ENCODE peak calls at places on chromosomes 6 and 20, in four cellular contexts. X is WTC11, Z is HepG2, K is SK-N-SH. Y is an unnamed sample.

GRCh38 chr6:106112446-106112845 is 26.3 kb downstream of the PRDM1 start:
- DNase-seq in X (no peak), Z (no peak), K (no peak), Y (no peak)

GRCh38 chr20:63979549-63980316 is at the start of gene SAMD10:
- DNase-seq in X (peak; percentile 53), Z (peak; percentile 70), K (peak; percentile 85), Y (peak; percentile 63)

GRCh38 chr6:117395164-117395563 is 30.6 kb downstream of the ROS1 start:
- DNase-seq in X (no peak), Z (no peak), K (no peak), Y (no peak)

GRCh38 chr6:5036309-5036708 is 32.5 kb upstream of the RPP40 start:
- DNase-seq in X (peak; percentile 79), Z (peak; percentile 64), K (no peak), Y (peak; percentile 42)

GRCh38 chr20:23084845-23085355 is 1.2 kb downstream of the CD93 start:
- DNase-seq in X (no peak), Z (no peak), K (no peak), Y (no peak)

GRCh38 chr6:29790626-29791025 is 37.0 kb upstream of the HLA-G start:
- DNase-seq in X (no peak), Z (no peak), K (no peak), Y (no peak)

GRCh38 chr20:56439784-56440291 is 27.8 kb downstream of the CASS4 start:
- DNase-seq in X (no peak), Z (no peak), K (no peak), Y (no peak)

GRCh38 chr6:2873643-2874042 is 29.5 kb downstream of the SERPINB9 start:
- DNase-seq in X (no peak), Z (no peak), K (no peak), Y (no peak)

GRCh38 chr6:161880070-161880469 is 606.2 kb upstream of the AGPAT4 start:
- DNase-seq in X (no peak), Z (no peak), K (no peak), Y (no peak)

GRCh38 chr20:36036688-36037087 is 68.3 kb downstream of the CNBD2 start:
- DNase-seq in X (no peak), Z (no peak), K (no peak), Y (peak; percentile 58)

GRCh38 chr6:156899071-156899470 is 121.9 kb downstream of the ARID1B start:
- DNase-seq in X (no peak), Z (peak; percentile 24), K (no peak), Y (no peak)

GRCh38 chr20:24309596-24309995 is 159.8 kb upstream of the SYNDIG1 start:
- DNase-seq in X (no peak), Z (no peak), K (no peak), Y (no peak)

GRCh38 chr6:142030115-142030619 is 102.6 kb upstream of the GJE1 start:
- DNase-seq in X (peak; percentile 27), Z (no peak), K (no peak), Y (peak; percentile 34)

GRCh38 chr6:164845773-164846172 is 463.6 kb downstream of the C6orf118 start:
- DNase-seq in X (no peak), Z (no peak), K (no peak), Y (no peak)

GRCh38 chr6:54440549-54440948 is 132.3 kb downstream of the TINAG start:
- DNase-seq in X (no peak), Z (no peak), K (no peak), Y (no peak)

GRCh38 chr6:149028767-149029405 is 282.1 kb downstream of the UST start:
- DNase-seq in X (no peak), Z (peak; percentile 96), K (peak; percentile 67), Y (peak; percentile 65)

GRCh38 chr20:8153281-8153908 is 21.3 kb downstream of the PLCB1 start:
- DNase-seq in X (no peak), Z (no peak), K (no peak), Y (no peak)

GRCh38 chr20:61045091-61045490 is 207.0 kb upstream of the CDH4 start:
- DNase-seq in X (no peak), Z (no peak), K (no peak), Y (no peak)

GRCh38 chr6:147218797-147219196 is 14.6 kb downstream of the STXBP5 start:
- DNase-seq in X (no peak), Z (no peak), K (no peak), Y (no peak)

GRCh38 chr20:58646703-58647102 is 4.4 kb upstream of the STX16 start:
- DNase-seq in X (peak; percentile 1), Z (no peak), K (peak; percentile 59), Y (no peak)
- TF ChIP-seq FOXJ3 in X (no peak), Z (no peak), K (no peak), Y (no peak)

GRCh38 chr20:1907586-1907985 is 12.4 kb downstream of the SIRPA start:
- DNase-seq in X (no peak), Z (no peak), K (no peak), Y (no peak)
- TF ChIP-seq FOXJ3 in X (no peak), Z (no peak), K (no peak), Y (no peak)

GRCh38 chr20:37396520-37397075 is 50.7 kb downstream of the SRC start:
- DNase-seq in X (peak; percentile 89), Z (no peak), K (peak; percentile 77), Y (peak; percentile 61)
- TF ChIP-seq FOXJ3 in X (no peak), Z (no peak), K (no peak), Y (no peak)

GRCh38 chr20:32661820-32662528 is 11.8 kb downstream of the C20orf203 start:
- DNase-seq in X (no peak), Z (no peak), K (no peak), Y (no peak)
- TF ChIP-seq FOXJ3 in X (no peak), Z (no peak), K (no peak), Y (no peak)

GRCh38 chr20:46681032-46681854 is 8.0 kb downstream of the TP53RK start:
- DNase-seq in X (peak; percentile 81), Z (peak; percentile 82), K (peak; percentile 67), Y (peak; percentile 81)

GRCh38 chr20:46683620-46683938 is 5.7 kb downstream of the TP53RK start:
- DNase-seq in X (no peak), Z (no peak), K (no peak), Y (no peak)

GRCh38 chr20:46682063-46682821 is 7.0 kb downstream of the TP53RK start:
- DNase-seq in X (no peak), Z (no peak), K (no peak), Y (no peak)

GRCh38 chr20:46683068-46683477 is 6.2 kb downstream of the TP53RK start:
- DNase-seq in X (no peak), Z (no peak), K (no peak), Y (peak; percentile 25)

DNA sequence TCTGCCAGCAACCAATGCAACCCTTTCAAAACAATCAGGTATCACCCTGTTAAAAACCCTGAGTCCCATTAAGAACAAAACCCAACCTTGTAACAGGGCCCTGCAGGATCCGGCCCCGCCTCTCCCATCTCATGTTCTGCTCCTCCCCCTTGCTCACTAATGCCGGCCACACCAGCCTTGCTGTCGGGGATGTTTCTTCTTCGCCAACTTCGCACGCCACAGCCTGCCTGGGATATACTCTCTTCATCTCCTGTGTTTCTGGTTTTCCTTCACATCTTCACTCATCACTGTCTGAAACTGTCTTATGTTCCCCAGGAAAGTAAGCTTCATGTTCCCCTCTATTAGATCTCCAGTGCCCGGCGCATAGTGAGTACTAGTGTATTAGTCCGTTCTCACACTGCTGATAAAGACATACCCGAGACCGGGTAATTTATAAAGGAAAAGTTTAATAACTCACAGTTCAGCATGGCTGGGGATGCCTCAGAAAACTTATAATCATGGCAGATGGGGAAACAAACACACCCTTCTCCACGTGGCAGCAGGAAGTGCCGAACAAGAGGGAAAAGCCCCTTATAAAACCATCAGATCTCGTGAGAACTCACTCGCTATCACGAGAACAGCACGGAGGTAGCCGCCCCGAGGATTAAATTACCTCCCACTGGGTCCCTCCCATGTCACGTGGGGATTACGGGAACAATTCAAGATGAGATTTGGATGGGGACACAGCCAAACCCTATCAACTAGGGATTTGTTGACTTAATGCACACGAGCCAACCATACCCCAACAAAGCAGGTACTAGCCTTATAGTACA is 5.1 kb downstream of the TP53RK start:
- DNase-seq in X (peak; percentile 75), Z (no peak), K (no peak), Y (peak; percentile 73)
- TF ChIP-seq FOXJ3 in X (no peak), Z (no peak), K (no peak), Y (no peak)

DNA sequence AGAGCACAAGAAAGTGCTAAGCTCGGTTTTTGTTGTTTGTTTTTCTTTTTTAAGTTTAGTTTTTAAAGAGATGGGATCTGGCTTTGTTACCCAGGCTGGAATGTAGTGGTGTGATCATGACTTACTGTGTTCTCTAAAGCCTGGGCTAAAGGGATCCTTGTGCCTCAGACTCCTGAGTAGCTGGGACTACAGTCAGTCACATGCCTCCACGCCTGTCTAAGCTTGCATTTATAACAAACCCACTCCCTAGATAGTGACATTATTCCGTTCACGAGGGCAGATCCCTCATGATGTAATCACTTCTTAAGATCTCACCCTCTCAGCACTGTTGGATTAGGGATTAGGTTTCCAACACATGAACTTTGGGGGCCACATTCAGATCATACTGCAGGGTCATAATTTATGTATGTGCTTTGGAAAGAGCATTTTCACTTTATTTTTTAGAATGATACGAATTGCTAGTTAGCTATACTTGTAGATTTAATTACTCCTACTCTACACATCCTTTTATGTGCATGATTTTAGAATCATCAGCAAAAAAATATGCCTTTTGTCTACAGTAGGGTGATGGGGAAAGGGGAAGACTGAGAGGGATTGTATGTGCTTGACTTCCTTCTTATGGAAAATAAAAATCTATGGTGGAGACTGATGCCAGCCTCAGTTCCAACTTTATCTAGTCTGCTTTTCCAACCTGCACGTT is 167.8 kb downstream of the JARID2 start:
- DNase-seq in X (no peak), Z (no peak), K (no peak), Y (no peak)
- TF ChIP-seq FOXJ3 in X (no peak), Z (no peak), K (no peak), Y (no peak)

GRCh38 chr20:48674461-48674860 is 153.3 kb downstream of the PREX1 start:
- DNase-seq in X (no peak), Z (no peak), K (no peak), Y (no peak)
- TF ChIP-seq FOXJ3 in X (no peak), Z (no peak), K (no peak), Y (no peak)